ENCODE peak calls at places on chromosomes 5 and 9, in six cellular contexts. I is lung; K is kidney; A is adrenal gland; V is CD8-positive, alpha-beta T cell; Y is stomach. B is an unnamed sample.

GRCh38 chr5:146003852-146004251 is 67.5 kb downstream of the SH3RF2 start:
- DNase-seq in I (no peak), V (no peak), Y (no peak), K (no peak), A (no peak), B (no peak)

GRCh38 chr9:101620452-101620851 is 25.7 kb upstream of the PPP3R2 start:
- DNase-seq in A (no peak), I (no peak), V (no peak), K (no peak), Y (no peak), B (no peak)

GRCh38 chr9:35691325-35691631 is 1.6 kb upstream of the TPM2 start:
- DNase-seq in A (no peak), V (no peak), I (no peak), K (no peak), Y (no peak), B (no peak)

GRCh38 chr9:130291474-130291873 is 25.9 kb downstream of the HMCN2 start:
- DNase-seq in K (no peak), V (no peak), A (no peak), Y (no peak), I (no peak), B (no peak)

GRCh38 chr5:155260798-155261197 is 247.2 kb downstream of the KIF4B start:
- DNase-seq in V (no peak), I (no peak), K (no peak), A (no peak), Y (no peak), B (peak; percentile 54)

GRCh38 chr5:110880413-110880812 is 141.6 kb downstream of the SLC25A46 start:
- DNase-seq in K (peak; percentile 49), Y (peak; percentile 64), A (peak; percentile 19), I (peak; percentile 47), V (no peak), B (no peak)

GRCh38 chr9:3246231-3246630 is 279.6 kb downstream of the RFX3 start:
- DNase-seq in I (no peak), A (no peak), Y (no peak), V (no peak), K (no peak), B (no peak)

GRCh38 chr5:157481255-157481654 is 21.2 kb downstream of the NIPAL4 start:
- DNase-seq in K (no peak), A (no peak), V (no peak), Y (no peak), I (no peak), B (no peak)

GRCh38 chr5:74241751-74242140 is 398.8 kb downstream of the ENC1 start:
- DNase-seq in I (no peak), K (no peak), V (no peak), Y (no peak), A (no peak), B (no peak)

GRCh38 chr5:8700222-8700621 is 831.3 kb downstream of the MTRR start:
- DNase-seq in A (no peak), I (no peak), Y (no peak), K (no peak), V (no peak), B (no peak)

GRCh38 chr5:139745800-139746690 is 49.6 kb upstream of the PSD2 start:
- DNase-seq in K (peak; percentile 87), A (peak; percentile 77), I (peak; percentile 49), V (peak; percentile 55), Y (peak; percentile 62), B (peak; percentile 84)

GRCh38 chr5:96844476-96844990 is 31.8 kb upstream of the ERAP2 start:
- DNase-seq in V (no peak), I (no peak), Y (no peak), A (no peak), K (no peak), B (no peak)

GRCh38 chr9:137162505-137163100 is 7.2 kb downstream of the LRRC26 start:
- DNase-seq in Y (peak; percentile 71), V (no peak), A (peak; percentile 46), K (no peak), I (no peak), B (no peak)
- H3K27ac ChIP-seq in Y (no peak overlapping the region), V (no peak overlapping the region), A (no peak overlapping the region), K (no peak overlapping the region), I (no peak overlapping the region), B (peak overlapping the region; percentile 63)

GRCh38 chr5:143102414-143102813 is 301.1 kb downstream of the NR3C1 start:
- DNase-seq in Y (no peak), V (no peak), K (peak; percentile 72), I (no peak), A (no peak), B (no peak)
- H3K27ac ChIP-seq in Y (no peak overlapping the region), V (no peak overlapping the region), K (no peak overlapping the region), I (peak overlapping the region; percentile 49), A (no peak overlapping the region), B (no peak overlapping the region)

GRCh38 chr9:109063765-109064164 is 50.5 kb upstream of the CTNNAL1 start:
- DNase-seq in I (peak; percentile 41), A (no peak), Y (no peak), V (no peak), K (no peak), B (no peak)

GRCh38 chr9:109064963-109065701 is 51.8 kb upstream of the CTNNAL1 start:
- DNase-seq in I (no peak), V (no peak), Y (no peak), A (no peak), K (no peak), B (no peak)

GRCh38 chr9:109062543-109062942 is 49.2 kb upstream of the CTNNAL1 start:
- DNase-seq in Y (no peak), K (no peak), I (no peak), A (no peak), V (no peak), B (no peak)

GRCh38 chr9:109060235-109060634 is 46.9 kb upstream of the CTNNAL1 start:
- DNase-seq in Y (no peak), A (no peak), V (no peak), I (no peak), K (no peak), B (no peak)
- H3K27ac ChIP-seq in Y (no peak overlapping the region), A (no peak overlapping the region), V (no peak overlapping the region), I (no peak overlapping the region), K (no peak overlapping the region), B (no peak overlapping the region)

GRCh38 chr5:33146916-33147315 is 293.8 kb upstream of the TARS1 start:
- DNase-seq in I (no peak), Y (no peak), A (no peak), V (no peak), K (no peak), B (no peak)
- H3K27ac ChIP-seq in I (no peak overlapping the region), Y (no peak overlapping the region), A (no peak overlapping the region), V (no peak overlapping the region), K (no peak overlapping the region), B (no peak overlapping the region)

GRCh38 chr5:82422001-82422740 is 144.0 kb upstream of the RPS23 start:
- DNase-seq in A (no peak), I (no peak), Y (no peak), V (no peak), K (no peak), B (no peak)
- H3K27ac ChIP-seq in A (no peak overlapping the region), I (peak overlapping the region; percentile 35), Y (no peak overlapping the region), V (no peak overlapping the region), K (peak overlapping the region; percentile 33), B (no peak overlapping the region)